ENCODE peak calls at places on chromosomes 12 and 14, in five cellular contexts. Q is endothelial cell of umbilical vein, B is A549, I is suprapubic skin, X is gastrocnemius medialis. V is an unnamed sample.
A peak's percentile ranks its signal among the peaks of the same experiment; 100 is the strongest.

GRCh38 chr12:110104188-110104969 is 19.8 kb upstream of the IFT81 start:
- DNase-seq in Q (no peak), B (no peak), I (no peak), X (no peak), V (peak; percentile 79)

GRCh38 chr12:117090816-117091711 is 8.2 kb downstream of the TESC start:
- DNase-seq in Q (no peak), B (no peak), I (no peak), X (no peak), V (no peak)

GRCh38 chr12:6197996-6198395 is 2.2 kb upstream of the CD9 start:
- DNase-seq in Q (no peak), B (no peak), I (no peak), X (no peak), V (peak; percentile 48)

GRCh38 chr14:31902002-31902401 is 175.1 kb upstream of the ARHGAP5 start:
- DNase-seq in Q (no peak), B (no peak), I (no peak), X (no peak), V (no peak)

GRCh38 chr12:19288603-19289244 is 150.6 kb upstream of the AEBP2 start:
- DNase-seq in Q (peak; percentile 58), B (peak; percentile 38), I (no peak), X (no peak), V (no peak)

GRCh38 chr12:104930388-104931326 is 27.4 kb downstream of the SLC41A2 start:
- DNase-seq in Q (peak; percentile 30), B (no peak), I (no peak), X (no peak), V (no peak)

GRCh38 chr12:120669055-120669828 is 17.7 kb upstream of the MLEC start:
- DNase-seq in Q (no peak), B (no peak), I (no peak), X (no peak), V (peak; percentile 85)

GRCh38 chr12:108766294-108766693 is 35.0 kb upstream of the CORO1C start:
- DNase-seq in Q (no peak), B (no peak), I (no peak), X (no peak), V (no peak)

GRCh38 chr14:103562135-103562384 is 397 bp downstream of the BAG5 start:
- DNase-seq in Q (peak; percentile 76), B (no peak), I (no peak), X (peak; percentile 46), V (no peak)

GRCh38 chr14:38210168-38210567 is 2.5 kb downstream of the SSTR1 start:
- DNase-seq in Q (peak; percentile 70), B (no peak), I (no peak), X (no peak), V (no peak)

GRCh38 chr12:28083816-28084678 is 106.2 kb upstream of the CCDC91 start:
- DNase-seq in Q (no peak), B (no peak), I (no peak), X (no peak), V (no peak)

GRCh38 chr12:112299704-112300103 is 82.5 kb downstream of the HECTD4 start:
- DNase-seq in Q (no peak), B (no peak), I (no peak), X (no peak), V (no peak)

GRCh38 chr14:86405250-86405649 is 875.3 kb downstream of the FLRT2 start:
- DNase-seq in Q (no peak), B (no peak), I (no peak), X (no peak), V (no peak)

GRCh38 chr14:73741876-73742519 is 27.8 kb upstream of the PNMA1 start:
- DNase-seq in Q (peak; percentile 41), B (no peak), I (no peak), X (no peak), V (no peak)

GRCh38 chr12:89069431-89069830 is 282.9 kb downstream of the DUSP6 start:
- DNase-seq in Q (no peak), B (no peak), I (no peak), X (no peak), V (no peak)

GRCh38 chr14:34872822-34873590 is 2.2 kb downstream of the BAZ1A start:
- DNase-seq in Q (no peak), B (peak; percentile 46), I (no peak), X (no peak), V (peak; percentile 89)

GRCh38 chr12:49809369-49810158 is 18.6 kb downstream of the NCKAP5L start:
- DNase-seq in Q (no peak), B (no peak), I (no peak), X (peak; percentile 52), V (peak; percentile 76)

GRCh38 chr14:37232907-37233481 is 35.3 kb downstream of the MIPOL1 start:
- DNase-seq in Q (peak; percentile 70), B (peak; percentile 43), I (no peak), X (no peak), V (no peak)

GRCh38 chr14:58866386-58866785 is 228.6 kb downstream of the DACT1 start:
- DNase-seq in Q (no peak), B (no peak), I (no peak), X (no peak), V (no peak)

GRCh38 chr14:36666416-36667206 is 5.0 kb downstream of the PAX9 start:
- DNase-seq in Q (no peak), B (no peak), I (no peak), X (no peak), V (no peak)

GRCh38 chr12:52395761-52396434 is 10.2 kb downstream of the KRT82 start:
- DNase-seq in Q (no peak), B (peak; percentile 43), I (no peak), X (no peak), V (peak; percentile 45)

GRCh38 chr12:81077329-81077685 is 572 bp upstream of the ACSS3 start:
- DNase-seq in Q (no peak), B (no peak), I (no peak), X (peak; percentile 61), V (peak; percentile 60)

GRCh38 chr14:66509874-66510273 is 1.9 kb downstream of the GPHN start:
- DNase-seq in Q (no peak), B (no peak), I (no peak), X (no peak), V (no peak)

GRCh38 chr14:50062438-50063039 is 53.8 kb downstream of the VCPKMT start:
- DNase-seq in Q (peak; percentile 81), B (peak; percentile 72), I (no peak), X (no peak), V (no peak)

GRCh38 chr14:105146181-105146975 is 22.2 kb downstream of the JAG2 start:
- DNase-seq in Q (no peak), B (no peak), I (no peak), X (no peak), V (no peak)

GRCh38 chr14:56514663-56515371 is 64.8 kb upstream of the TMEM260 start:
- DNase-seq in Q (no peak), B (no peak), I (no peak), X (no peak), V (no peak)

GRCh38 chr14:76413962-76414665 is 38.2 kb downstream of the ESRRB start:
- DNase-seq in Q (no peak), B (no peak), I (no peak), X (no peak), V (no peak)

GRCh38 chr14:58118097-58118496 is 33.9 kb downstream of the ARMH4 start:
- DNase-seq in Q (no peak), B (no peak), I (no peak), X (no peak), V (no peak)

GRCh38 chr14:29156096-29156495 is 389.5 kb downstream of the FOXG1 start:
- DNase-seq in Q (no peak), B (no peak), I (no peak), X (no peak), V (no peak)

GRCh38 chr12:108287227-108287626 is 51.9 kb downstream of the CMKLR1 start:
- DNase-seq in Q (no peak), B (no peak), I (no peak), X (no peak), V (no peak)

GRCh38 chr12:57934804-57935203 is 6.6 kb upstream of the ATP23 start:
- DNase-seq in Q (no peak), B (no peak), I (no peak), X (no peak), V (no peak)

GRCh38 chr12:92886131-92886530 is 43.0 kb downstream of the EEA1 start:
- DNase-seq in Q (no peak), B (no peak), I (no peak), X (no peak), V (peak; percentile 22)

GRCh38 chr12:122836027-122836921 is 1.0 kb downstream of the HIP1R start:
- DNase-seq in Q (peak; percentile 73), B (peak; percentile 50), I (no peak), X (no peak), V (no peak)
- TF ChIP-seq POLR2A in Q (no peak), B (no peak), I (no peak), X (no peak), V (no peak)

DNA sequence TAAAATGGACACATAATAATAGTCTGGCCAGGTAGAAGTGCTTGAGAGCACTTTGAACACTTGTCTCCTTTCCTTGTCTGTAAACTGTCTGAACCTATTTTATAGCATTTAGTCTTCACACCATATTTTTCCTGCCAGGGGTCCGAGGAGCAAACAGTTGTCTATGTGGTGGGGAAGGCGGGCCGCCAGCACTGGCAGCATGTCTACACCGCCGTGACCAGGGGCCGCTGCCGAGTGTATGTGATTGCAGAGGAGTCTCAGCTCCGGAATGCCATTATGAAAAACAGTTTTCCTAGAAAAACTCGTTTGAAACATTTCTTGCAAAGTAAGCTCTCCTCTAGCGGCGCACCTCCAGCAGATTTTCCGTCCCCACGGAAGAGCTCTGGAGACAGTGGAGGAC is 28.7 kb downstream of the HELB start:
- DNase-seq in Q (no peak), B (no peak), I (no peak), X (no peak), V (no peak)
- H3K4me3 ChIP-seq in Q (no peak overlapping the region), B (no peak overlapping the region), I (no peak overlapping the region), X (no peak overlapping the region), V (no peak overlapping the region)

DNA sequence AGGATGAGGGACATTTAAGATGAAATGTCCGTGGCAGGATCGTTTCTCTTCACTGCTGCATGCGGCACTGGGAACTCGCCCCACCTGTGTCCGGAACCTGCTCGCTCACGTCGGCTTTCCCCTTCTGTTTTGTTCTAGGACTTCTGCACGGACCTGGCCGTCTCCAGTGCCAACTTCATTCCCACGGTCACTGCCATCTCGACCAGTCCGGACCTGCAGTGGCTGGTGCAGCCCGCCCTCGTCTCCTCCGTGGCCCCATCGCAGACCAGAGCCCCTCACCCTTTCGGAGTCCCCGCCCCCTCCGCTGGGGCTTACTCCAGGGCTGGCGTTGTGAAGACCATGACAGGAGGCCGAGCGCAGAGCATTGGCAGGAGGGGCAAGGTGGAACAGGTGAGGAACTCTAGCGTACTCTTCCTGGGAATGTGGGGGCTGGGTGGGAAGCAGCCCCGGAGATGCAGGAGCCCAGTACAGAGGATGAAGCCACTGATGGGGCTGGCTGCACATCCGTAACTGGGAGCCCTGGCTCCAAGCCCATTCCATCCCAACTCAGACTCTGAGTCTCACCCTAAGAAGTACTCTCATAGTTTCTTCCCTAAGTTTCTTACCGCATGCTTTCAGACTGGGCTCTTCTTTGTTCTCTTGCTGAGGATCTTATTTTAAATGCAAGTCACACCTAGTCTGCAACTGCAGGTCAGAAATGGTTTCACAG is 1.3 kb downstream of the FOS start:
- DNase-seq in Q (no peak), B (no peak), I (no peak), X (no peak), V (peak; percentile 46)
- TF ChIP-seq POLR2A in Q (no peak), B (no peak), I (peak; percentile 44), X (peak; percentile 6), V (no peak)

GRCh38 chr12:46585854-46586621 is 213.5 kb upstream of the SLC38A2 start:
- DNase-seq in Q (peak; percentile 72), B (no peak), I (no peak), X (no peak), V (no peak)
- H3K4me3 ChIP-seq in Q (no peak overlapping the region), B (no peak overlapping the region), I (no peak overlapping the region), X (no peak overlapping the region), V (no peak overlapping the region)